ENCODE peak calls at places on chromosomes 5 and 9, in six cellular contexts. L is IMR-90, Z is H1, Q is mesenchymal stem cell, M is neuronal stem cell, S is trophoblast cell. N is an unnamed sample.

GRCh38 chr5:110616009-110616408 is 110.5 kb downstream of the TMEM232 start:
- DNase-seq in L (no peak), Z (no peak), Q (no peak), M (no peak), S (no peak), N (no peak)

GRCh38 chr5:177372910-177373309 is 11.3 kb upstream of the SLC34A1 start:
- DNase-seq in L (no peak), Z (no peak), Q (no peak), M (no peak), S (no peak), N (no peak)

GRCh38 chr9:111646417-111646816 is 15.0 kb upstream of the GNG10 start:
- DNase-seq in L (no peak), Z (no peak), Q (no peak), M (no peak), S (no peak), N (no peak)

GRCh38 chr5:139897342-139897741 is 101.7 kb downstream of the PSD2 start:
- DNase-seq in L (no peak), Z (no peak), Q (no peak), M (no peak), S (no peak), N (peak)

GRCh38 chr9:90053027-90053426 is 448.2 kb downstream of the GADD45G start:
- DNase-seq in L (no peak), Z (no peak), Q (no peak), M (no peak), S (peak), N (peak)

GRCh38 chr9:89493671-89494070 is 4.2 kb downstream of the SEMA4D start:
- DNase-seq in L (no peak), Z (no peak), Q (no peak), M (no peak), S (no peak), N (no peak)

GRCh38 chr9:70111042-70111602 is 67.5 kb downstream of the MAMDC2 start:
- DNase-seq in L (peak), Z (peak), Q (peak), M (peak), S (peak), N (peak)

GRCh38 chr5:74262810-74263209 is 377.7 kb downstream of the ENC1 start:
- DNase-seq in L (no peak), Z (no peak), Q (no peak), M (no peak), S (no peak), N (no peak)

DNA sequence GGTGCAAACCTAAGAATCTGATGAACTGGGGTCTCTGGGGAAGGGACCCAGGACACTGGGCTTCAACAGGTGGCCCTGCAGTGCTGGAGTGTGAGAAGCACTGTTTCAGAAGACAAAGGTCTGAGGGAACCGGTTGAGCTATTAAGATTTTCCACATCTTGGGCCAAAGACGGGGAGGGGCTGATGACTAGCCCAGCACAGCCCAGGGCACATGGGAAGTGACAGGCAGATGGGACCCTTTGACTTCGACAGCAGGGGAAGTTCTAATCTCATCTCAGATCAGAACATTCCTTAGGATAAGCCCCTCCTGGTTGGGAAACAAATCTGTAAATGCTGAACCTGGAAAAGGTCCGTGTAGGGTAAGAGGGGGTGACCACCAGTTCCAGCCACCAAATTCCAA is 67.4 kb downstream of the RAPGEF1 start:
- DNase-seq in L (no peak), Z (no peak), Q (no peak), M (no peak), S (no peak), N (peak)
- H3K4me3 ChIP-seq in L (no peak), Z (no peak), Q (no peak), M (no peak), S (no peak), N (no peak)

GRCh38 chr5:148829248-148829594 is 2.8 kb downstream of the ADRB2 start:
- DNase-seq in L (no peak), Z (no peak), Q (no peak), M (no peak), S (no peak), N (no peak)
- H3K27ac ChIP-seq in L (no peak), Z (no peak), Q (no peak), M (no peak), S (no peak), N (no peak)

GRCh38 chr9:125239631-125240597 is 1.2 kb downstream of the HSPA5 start:
- DNase-seq in L (no peak), Z (no peak), Q (no peak), M (no peak), S (peak), N (no peak)

GRCh38 chr9:125238915-125239446 is 2.2 kb downstream of the HSPA5 start:
- DNase-seq in L (no peak), Z (no peak), Q (peak), M (no peak), S (no peak), N (no peak)

GRCh38 chr9:125241000-125241862 is at the start of gene HSPA5:
- DNase-seq in L (peak), Z (peak), Q (peak), M (peak), S (peak), N (peak)

GRCh38 chr9:125241863-125242739 is 958 bp upstream of the HSPA5 start:
- DNase-seq in L (no peak), Z (no peak), Q (no peak), M (no peak), S (peak), N (no peak)

GRCh38 chr9:125240649-125240999 is 519 bp downstream of the HSPA5 start:
- DNase-seq in L (no peak), Z (no peak), Q (no peak), M (peak), S (peak), N (peak)
- H4K8ac ChIP-seq in L (peak), Z (peak), Q (peak), M (peak), S (peak), N (no peak)

GRCh38 chr9:125638646-125639045 is 68.4 kb downstream of the MAPKAP1 start:
- DNase-seq in L (no peak), Z (no peak), Q (no peak), M (no peak), S (no peak), N (no peak)
- H3K4me3 ChIP-seq in L (no peak), Z (no peak), Q (no peak), M (no peak), S (no peak), N (no peak)

GRCh38 chr9:126833710-126834345 is 26.6 kb upstream of the ZBTB34 start:
- DNase-seq in L (no peak), Z (no peak), Q (no peak), M (no peak), S (no peak), N (no peak)

GRCh38 chr9:126834672-126835071 is 25.8 kb upstream of the ZBTB34 start:
- DNase-seq in L (no peak), Z (no peak), Q (no peak), M (no peak), S (no peak), N (no peak)

GRCh38 chr9:126830827-126831226 is 26.0 kb downstream of the ZBTB43 start:
- DNase-seq in L (no peak), Z (no peak), Q (no peak), M (no peak), S (no peak), N (no peak)

GRCh38 chr9:126832440-126832839 is 27.6 kb downstream of the ZBTB43 start:
- DNase-seq in L (no peak), Z (no peak), Q (no peak), M (no peak), S (no peak), N (no peak)

GRCh38 chr9:126833020-126833419 is 27.4 kb upstream of the ZBTB34 start:
- DNase-seq in L (no peak), Z (no peak), Q (no peak), M (no peak), S (no peak), N (no peak)
- H3K27ac ChIP-seq in L (no peak), Z (no peak), Q (no peak), M (no peak), S (no peak), N (no peak)

GRCh38 chr9:129761901-129762359 is 9.1 kb upstream of the PTGES start:
- DNase-seq in L (peak), Z (no peak), Q (peak), M (no peak), S (peak), N (peak)

GRCh38 chr9:129763235-129763917 is 10.5 kb upstream of the PTGES start:
- DNase-seq in L (peak), Z (no peak), Q (peak), M (no peak), S (peak), N (no peak)

GRCh38 chr9:129759329-129759728 is 6.5 kb upstream of the PTGES start:
- DNase-seq in L (no peak), Z (no peak), Q (no peak), M (no peak), S (peak), N (no peak)

GRCh38 chr9:129759804-129760502 is 7.1 kb upstream of the PTGES start:
- DNase-seq in L (no peak), Z (no peak), Q (no peak), M (no peak), S (peak), N (no peak)

GRCh38 chr9:129761293-129761900 is 8.6 kb upstream of the PTGES start:
- DNase-seq in L (peak), Z (no peak), Q (peak), M (no peak), S (peak), N (no peak)
- H4K8ac ChIP-seq in L (peak), Z (peak), Q (peak), M (no peak), S (no peak), N (no peak)

DNA sequence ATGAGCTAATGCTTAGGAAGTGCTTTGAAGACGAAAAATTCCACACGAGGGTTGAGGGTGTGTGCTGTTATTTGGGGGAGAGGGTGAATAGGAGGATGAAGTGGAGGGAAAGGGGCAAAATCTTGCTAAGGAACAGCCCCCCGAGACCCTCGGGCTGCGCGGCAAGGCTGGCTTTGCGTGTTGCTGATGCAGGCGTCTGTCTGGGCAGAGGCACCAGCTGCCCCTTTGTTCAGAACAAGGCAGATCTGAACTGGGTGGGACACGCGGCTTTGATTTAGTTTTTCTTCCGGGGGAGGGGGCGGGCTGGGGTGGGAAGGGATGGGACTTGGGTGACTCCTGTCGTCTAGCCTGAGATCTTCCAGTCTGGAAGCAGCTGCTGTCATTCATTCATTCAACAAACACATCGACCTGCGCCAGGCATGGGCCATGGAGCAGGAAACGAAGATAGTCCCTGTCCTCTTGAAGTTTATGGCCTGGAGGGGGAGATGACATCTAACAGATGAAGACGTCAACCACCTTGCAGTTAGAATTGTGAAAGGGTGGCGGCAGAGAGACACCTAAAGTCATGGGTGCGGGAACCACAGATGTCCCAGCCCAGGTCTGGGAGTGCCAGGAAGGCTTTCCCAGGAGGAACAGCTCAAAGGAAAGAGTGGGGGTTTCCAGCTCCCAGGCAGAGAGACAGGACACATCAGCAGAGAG is 20.8 kb upstream of the IER5L start:
- DNase-seq in L (no peak), Z (no peak), Q (peak), M (no peak), S (peak), N (peak)
- H3K4me3 ChIP-seq in L (no peak), Z (no peak), Q (peak), M (no peak), S (no peak), N (no peak)

GRCh38 chr5:124885490-124885889 is 139.1 kb upstream of the ZNF608 start:
- DNase-seq in L (no peak), Z (no peak), Q (no peak), M (no peak), S (no peak), N (no peak)

GRCh38 chr5:124889522-124889828 is 143.0 kb upstream of the ZNF608 start:
- DNase-seq in L (no peak), Z (no peak), Q (no peak), M (no peak), S (no peak), N (no peak)

GRCh38 chr5:124888622-124889521 is 142.4 kb upstream of the ZNF608 start:
- DNase-seq in L (no peak), Z (no peak), Q (peak), M (no peak), S (peak), N (no peak)

GRCh38 chr5:124888050-124888506 is 141.6 kb upstream of the ZNF608 start:
- DNase-seq in L (no peak), Z (no peak), Q (no peak), M (no peak), S (no peak), N (peak)

DNA sequence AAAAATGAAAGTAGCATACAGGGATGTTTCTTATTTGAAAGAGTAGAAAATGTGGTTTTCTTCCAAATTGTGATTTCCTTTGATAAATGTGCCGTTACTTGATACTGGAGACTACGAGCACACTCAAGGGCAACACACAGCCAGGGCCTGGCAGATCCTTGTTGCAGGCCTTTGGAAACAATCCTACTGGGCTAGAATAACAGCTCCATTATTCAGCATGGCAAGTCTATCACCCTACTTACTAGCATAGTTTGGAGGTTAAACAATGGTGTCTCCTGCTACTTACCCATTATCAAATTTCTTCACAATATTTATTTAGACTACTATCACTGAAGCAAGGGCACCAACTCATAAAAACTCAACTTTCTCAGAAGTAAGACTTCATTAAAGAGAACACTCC is 140.8 kb upstream of the ZNF608 start:
- DNase-seq in L (no peak), Z (no peak), Q (no peak), M (no peak), S (no peak), N (peak)
- H3K27ac ChIP-seq in L (no peak), Z (no peak), Q (peak), M (no peak), S (no peak), N (no peak)

GRCh38 chr9:76691761-76692313 is 72.4 kb upstream of the PCA3 start:
- DNase-seq in L (no peak), Z (no peak), Q (no peak), M (no peak), S (no peak), N (peak)
- H4K8ac ChIP-seq in L (no peak), Z (no peak), Q (no peak), M (no peak), S (no peak), N (no peak)

N was measured in mesendoderm.